ENCODE peak calls at places on chromosomes 4 and X, in six cellular contexts. One of them, this sample, is unnamed.

GRCh38 chr4:1715002-1715761 is 3.1 kb upstream of the SLBP start:
- DNase-seq in NCI-H1436: no peak
- DNase-seq in Right ventricle myocardium inferior: no peak
- DNase-seq in HTR-8/SVneo: no peak
- DNase-seq in T-helper 1 cell: no peak
- DNase-seq in ascending aorta: no peak
- DNase-seq in this sample: no peak

GRCh38 chr4:101458914-101459313 is 111.6 kb upstream of the PPP3CA start:
- DNase-seq in Right ventricle myocardium inferior: no peak
- DNase-seq in HTR-8/SVneo: no peak
- DNase-seq in T-helper 1 cell: no peak
- DNase-seq in NCI-H1436: no peak
- DNase-seq in ascending aorta: no peak
- DNase-seq in this sample: no peak

GRCh38 chr4:53478671-53479456 is 101.4 kb downstream of the FIP1L1 start:
- DNase-seq in HTR-8/SVneo: no peak
- DNase-seq in ascending aorta: no peak
- DNase-seq in T-helper 1 cell: no peak
- DNase-seq in NCI-H1436: no peak
- DNase-seq in Right ventricle myocardium inferior: no peak
- DNase-seq in this sample: peak

GRCh38 chr4:4339504-4340085 is 47.3 kb upstream of the NSG1 start:
- DNase-seq in HTR-8/SVneo: no peak
- DNase-seq in Right ventricle myocardium inferior: no peak
- DNase-seq in ascending aorta: no peak
- DNase-seq in T-helper 1 cell: no peak
- DNase-seq in NCI-H1436: no peak
- DNase-seq in this sample: no peak

GRCh38 chrX:54181196-54181953 is 1.7 kb downstream of the FAM120C start:
- DNase-seq in ascending aorta: no peak
- DNase-seq in Right ventricle myocardium inferior: no peak
- DNase-seq in HTR-8/SVneo: no peak
- DNase-seq in NCI-H1436: no peak
- DNase-seq in T-helper 1 cell: no peak
- DNase-seq in this sample: no peak

GRCh38 chr4:26238426-26238781 is 82.4 kb upstream of the RBPJ start:
- DNase-seq in HTR-8/SVneo: no peak
- DNase-seq in ascending aorta: no peak
- DNase-seq in Right ventricle myocardium inferior: no peak
- DNase-seq in T-helper 1 cell: no peak
- DNase-seq in NCI-H1436: peak
- DNase-seq in this sample: no peak

GRCh38 chrX:112822892-112823291 is 17.7 kb downstream of the AMOT start:
- DNase-seq in NCI-H1436: no peak
- DNase-seq in HTR-8/SVneo: no peak
- DNase-seq in Right ventricle myocardium inferior: no peak
- DNase-seq in T-helper 1 cell: no peak
- DNase-seq in ascending aorta: no peak
- DNase-seq in this sample: no peak

GRCh38 chrX:11435568-11435967 is 142.4 kb downstream of the AMELX start:
- DNase-seq in Right ventricle myocardium inferior: no peak
- DNase-seq in ascending aorta: no peak
- DNase-seq in T-helper 1 cell: no peak
- DNase-seq in HTR-8/SVneo: no peak
- DNase-seq in NCI-H1436: no peak
- DNase-seq in this sample: peak

GRCh38 chr4:182255421-182256190 is 12.4 kb downstream of the TENM3 start:
- DNase-seq in ascending aorta: no peak
- DNase-seq in Right ventricle myocardium inferior: no peak
- DNase-seq in T-helper 1 cell: no peak
- DNase-seq in NCI-H1436: no peak
- DNase-seq in HTR-8/SVneo: no peak
- DNase-seq in this sample: no peak

GRCh38 chr4:1048781-1049590 is 37.6 kb downstream of the FGFRL1 start:
- DNase-seq in ascending aorta: no peak
- DNase-seq in HTR-8/SVneo: no peak
- DNase-seq in Right ventricle myocardium inferior: peak
- DNase-seq in NCI-H1436: no peak
- DNase-seq in T-helper 1 cell: no peak
- DNase-seq in this sample: no peak

GRCh38 chr4:27239651-27240050 is 379.0 kb downstream of the STIM2 start:
- DNase-seq in Right ventricle myocardium inferior: no peak
- DNase-seq in NCI-H1436: no peak
- DNase-seq in ascending aorta: peak
- DNase-seq in HTR-8/SVneo: no peak
- DNase-seq in T-helper 1 cell: no peak
- DNase-seq in this sample: no peak

GRCh38 chr4:118680808-118681207 is 4.4 kb upstream of the METTL14 start:
- DNase-seq in Right ventricle myocardium inferior: no peak
- DNase-seq in T-helper 1 cell: no peak
- DNase-seq in NCI-H1436: no peak
- DNase-seq in ascending aorta: no peak
- DNase-seq in HTR-8/SVneo: no peak
- DNase-seq in this sample: no peak

GRCh38 chr4:25621027-25621930 is 34.4 kb upstream of the SLC34A2 start:
- DNase-seq in HTR-8/SVneo: no peak
- DNase-seq in ascending aorta: no peak
- DNase-seq in Right ventricle myocardium inferior: no peak
- DNase-seq in T-helper 1 cell: no peak
- DNase-seq in NCI-H1436: no peak
- DNase-seq in this sample: no peak

GRCh38 chr4:879730-880079 is 52.4 kb downstream of the GAK start:
- DNase-seq in ascending aorta: no peak
- DNase-seq in HTR-8/SVneo: no peak
- DNase-seq in Right ventricle myocardium inferior: no peak
- DNase-seq in T-helper 1 cell: no peak
- DNase-seq in NCI-H1436: no peak
- DNase-seq in this sample: no peak

GRCh38 chr4:68855771-68856170 is 40.0 kb downstream of the UGT2B10 start:
- DNase-seq in HTR-8/SVneo: no peak
- DNase-seq in ascending aorta: no peak
- DNase-seq in T-helper 1 cell: no peak
- DNase-seq in NCI-H1436: no peak
- DNase-seq in Right ventricle myocardium inferior: no peak
- DNase-seq in this sample: no peak

GRCh38 chrX:150605603-150606002 is 37.2 kb downstream of the MTM1 start:
- DNase-seq in Right ventricle myocardium inferior: no peak
- DNase-seq in T-helper 1 cell: no peak
- DNase-seq in HTR-8/SVneo: no peak
- DNase-seq in ascending aorta: no peak
- DNase-seq in NCI-H1436: no peak
- DNase-seq in this sample: no peak

This sample was measured in HFF-Myc.